ENCODE peak calls at places on chromosomes 12 and 14, in six cellular contexts. X is T47D, D is activated T-cell treated with anti-CD3 and anti-CD28 coated beads for 1 hour, B is RCC 7860, O is kidney tubule cell, V is DMS153. F is an unnamed sample.

GRCh38 chr14:60756847-60757246 is 22.3 kb downstream of the MNAT1 start:
- DNase-seq in V (no peak), D (no peak), X (no peak), O (no peak), B (no peak), F (no peak)

GRCh38 chr12:105348561-105348960 is 18.1 kb downstream of the C12orf75 start:
- DNase-seq in X (no peak), D (no peak), O (no peak), V (no peak), B (no peak), F (no peak)

GRCh38 chr12:31325877-31326631 is at the start of gene SINHCAF:
- DNase-seq in B (peak), V (peak), O (peak), D (peak), X (peak), F (peak)

GRCh38 chr14:70045715-70046535 is 142.8 kb downstream of the SLC8A3 start:
- DNase-seq in B (peak), D (no peak), V (peak), O (peak), X (peak), F (peak)

GRCh38 chr14:23570806-23571483 is 3.4 kb upstream of the AP1G2 start:
- DNase-seq in X (no peak), B (no peak), D (no peak), O (no peak), V (no peak), F (no peak)

GRCh38 chr14:77838756-77839565 is 39.1 kb downstream of the ADCK1 start:
- DNase-seq in O (no peak), V (no peak), B (no peak), D (no peak), X (no peak), F (no peak)

GRCh38 chr14:52046376-52046917 is 22.4 kb downstream of the NID2 start:
- DNase-seq in O (no peak), V (no peak), B (no peak), X (no peak), D (no peak), F (no peak)

GRCh38 chr14:64696355-64696844 is 7.8 kb upstream of the PLEKHG3 start:
- DNase-seq in D (no peak), V (no peak), B (no peak), O (peak), X (no peak), F (no peak)